ENCODE peak calls at places on chromosome 1, in four cellular contexts. X, T, W and Z are unnamed samples.

GRCh38 chr1:246144931-246145330 is 362.1 kb downstream of the SMYD3 start:
- DNase-seq in X (no peak), T (no peak), W (no peak), Z (no peak)

GRCh38 chr1:50531027-50531426 is 107.8 kb upstream of the DMRTA2 start:
- DNase-seq in X (no peak), T (no peak), W (peak), Z (no peak)

GRCh38 chr1:180939706-180940094 is 27.0 kb downstream of the KIAA1614 start:
- DNase-seq in X (no peak), T (no peak), W (no peak), Z (no peak)

GRCh38 chr1:7313081-7313546 is 458.0 kb upstream of the VAMP3 start:
- DNase-seq in X (no peak), T (no peak), W (peak), Z (no peak)

GRCh38 chr1:210257698-210258395 is 25.3 kb downstream of the SERTAD4 start:
- DNase-seq in X (no peak), T (no peak), W (no peak), Z (no peak)

GRCh38 chr1:185537601-185538000 is 196.6 kb upstream of the HMCN1 start:
- DNase-seq in X (no peak), T (no peak), W (no peak), Z (no peak)

GRCh38 chr1:2525896-2526823 is at the start of gene PANK4:
- DNase-seq in X (peak), T (peak), W (peak), Z (peak)

GRCh38 chr1:1086911-1087341 is 12.8 kb upstream of the RNF223 start:
- DNase-seq in X (no peak), T (peak), W (no peak), Z (no peak)

GRCh38 chr1:98048234-98048633 is 127.4 kb upstream of the DPYD start:
- DNase-seq in X (peak), T (peak), W (peak), Z (no peak)

GRCh38 chr1:52368383-52369172 is 2.6 kb upstream of the CC2D1B start:
- DNase-seq in X (no peak), T (peak), W (peak), Z (no peak)

GRCh38 chr1:218537131-218537904 is 192.2 kb downstream of the TGFB2 start:
- DNase-seq in X (no peak), T (no peak), W (peak), Z (no peak)

GRCh38 chr1:107840746-107841145 is 124.2 kb downstream of the VAV3 start:
- DNase-seq in X (no peak), T (no peak), W (no peak), Z (no peak)

GRCh38 chr1:15350151-15350550 is 59.5 kb upstream of the EFHD2 start:
- DNase-seq in X (no peak), T (no peak), W (no peak), Z (no peak)

GRCh38 chr1:233372218-233373125 is 44.9 kb downstream of the MAP3K21 start:
- DNase-seq in X (no peak), T (no peak), W (no peak), Z (no peak)

GRCh38 chr1:36553591-36554417 is 71.1 kb upstream of the CSF3R start:
- DNase-seq in X (peak), T (peak), W (peak), Z (peak)

GRCh38 chr1:155110381-155110780 is 17.3 kb upstream of the EFNA1 start:
- DNase-seq in X (no peak), T (no peak), W (no peak), Z (no peak)

GRCh38 chr1:232276651-232277050 is 353.3 kb downstream of the SIPA1L2 start:
- DNase-seq in X (no peak), T (no peak), W (no peak), Z (no peak)
- TF ChIP-seq POLR2A in X (no peak), T (no peak), W (no peak), Z (no peak)

GRCh38 chr1:45586769-45587168 is 2.9 kb downstream of the NASP start:
- DNase-seq in X (no peak), T (no peak), W (no peak), Z (no peak)
- TF ChIP-seq POLR2A in X (no peak), T (no peak), W (no peak), Z (no peak)

GRCh38 chr1:13700521-13701273 is 709 bp downstream of the PRDM2 start:
- DNase-seq in X (peak), T (peak), W (peak), Z (no peak)

GRCh38 chr1:13699510-13699909 is 478 bp upstream of the PRDM2 start:
- DNase-seq in X (no peak), T (peak), W (no peak), Z (no peak)

GRCh38 chr1:13701274-13701650 is 1.3 kb downstream of the PRDM2 start:
- DNase-seq in X (no peak), T (no peak), W (no peak), Z (no peak)

GRCh38 chr1:13697738-13698137 is 2.2 kb upstream of the PRDM2 start:
- DNase-seq in X (no peak), T (no peak), W (no peak), Z (no peak)

GRCh38 chr1:13699936-13700520 is at the start of gene PRDM2:
- DNase-seq in X (no peak), T (peak), W (peak), Z (no peak)
- TF ChIP-seq POLR2A in X (peak), T (no peak), W (no peak), Z (peak)

DNA sequence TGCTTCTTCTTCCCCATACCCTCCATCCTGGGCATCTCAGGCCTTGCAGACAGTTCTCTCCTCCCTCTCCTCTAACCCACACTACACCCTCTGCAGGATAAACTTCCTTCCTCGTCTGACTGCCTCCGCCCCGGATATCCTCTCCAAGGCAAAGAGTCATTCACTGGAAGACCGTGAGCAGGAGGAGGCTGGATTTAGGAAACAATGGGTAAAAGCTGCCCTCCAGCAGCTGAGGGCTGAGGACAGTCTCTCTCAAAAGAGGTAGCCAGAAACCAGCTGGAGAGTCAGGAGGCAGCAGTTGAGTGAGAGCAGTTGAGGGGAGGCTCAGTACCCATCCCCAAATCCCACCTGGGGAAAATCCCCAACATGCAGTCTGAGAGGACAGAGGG is 1.4 kb downstream of the CSRP1 start:
- DNase-seq in X (no peak), T (no peak), W (peak), Z (peak)
- TF ChIP-seq POLR2A in X (no peak), T (no peak), W (peak), Z (peak)

GRCh38 chr1:201466492-201466891 is 2.5 kb downstream of the PHLDA3 start:
- DNase-seq in X (no peak), T (no peak), W (no peak), Z (no peak)

GRCh38 chr1:201470581-201470980 is 1.6 kb upstream of the PHLDA3 start:
- DNase-seq in X (no peak), T (no peak), W (no peak), Z (no peak)

GRCh38 chr1:201468501-201468843 is 516 bp downstream of the PHLDA3 start:
- DNase-seq in X (no peak), T (peak), W (no peak), Z (no peak)

GRCh38 chr1:201469645-201470074 is 672 bp upstream of the PHLDA3 start:
- DNase-seq in X (no peak), T (no peak), W (no peak), Z (no peak)

GRCh38 chr1:201468844-201469644 is at the start of gene PHLDA3:
- DNase-seq in X (peak), T (peak), W (peak), Z (peak)
- TF ChIP-seq POLR2A in X (peak), T (peak), W (peak), Z (peak)

DNA sequence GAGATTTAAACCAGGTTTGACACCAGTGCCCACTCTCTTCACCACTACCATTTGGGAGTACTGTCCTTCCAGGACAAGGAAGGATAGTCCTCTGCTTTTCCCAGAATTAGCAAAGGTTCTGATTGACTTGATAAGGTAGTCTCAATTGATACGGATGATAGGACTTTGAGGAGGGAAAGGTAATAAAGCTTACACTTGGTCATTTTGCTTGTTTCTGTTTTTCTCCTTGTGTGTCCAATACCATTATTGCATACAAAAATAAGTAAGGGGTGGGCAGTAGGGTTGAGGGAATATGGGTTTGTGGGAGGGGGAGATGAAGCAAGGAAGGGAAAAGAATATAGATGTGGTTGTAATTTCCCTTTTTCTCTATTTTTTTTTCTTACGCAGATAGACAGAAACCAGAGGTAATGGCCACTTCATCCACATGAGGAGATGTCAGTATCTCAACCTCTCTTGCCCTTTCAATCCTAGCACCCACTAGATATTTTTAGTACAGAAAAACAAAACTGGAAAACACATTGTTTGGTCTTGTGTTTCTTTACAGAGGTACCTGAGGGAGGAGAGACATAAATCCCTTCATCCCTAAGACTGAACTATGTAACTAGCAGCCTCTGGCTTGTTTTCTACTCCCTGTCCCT is 2.6 kb downstream of the C1orf56 start:
- DNase-seq in X (no peak), T (no peak), W (no peak), Z (no peak)
- TF ChIP-seq POLR2A in X (no peak), T (no peak), W (peak), Z (no peak)

GRCh38 chr1:156480015-156480368 is 20.6 kb downstream of the MEF2D start:
- DNase-seq in X (no peak), T (no peak), W (no peak), Z (no peak)
- TF ChIP-seq POLR2A in X (no peak), T (no peak), W (no peak), Z (no peak)

GRCh38 chr1:56961426-56961825 is 4.4 kb downstream of the C8B start:
- DNase-seq in X (no peak), T (no peak), W (no peak), Z (no peak)
- TF ChIP-seq POLR2A in X (no peak), T (no peak), W (no peak), Z (no peak)